ENCODE peak calls at places on chromosomes 11 and 22, in five cellular contexts. Q is activated effector memory CD4-positive, alpha-beta T cell treated with anti-CD3 and anti-CD28 coated beads, Interleukin-2, amount 50 U/mL, for 16 hours; P is T-cell; B is NCI-H510A treated with DMSO at 0.1 percent for 48 hours; R is GM23248. G is an unnamed sample.

GRCh38 chr22:22578702-22579424 is 19.8 kb upstream of the PRAME start:
- DNase-seq in Q (no peak), P (no peak), B (no peak), R (peak), G (no peak)

GRCh38 chr11:126146454-126147192 is 64.8 kb downstream of the RPUSD4 start:
- DNase-seq in Q (no peak), P (no peak), B (peak), R (no peak), G (no peak)

GRCh38 chr22:29215012-29215860 is 9.5 kb downstream of the EMID1 start:
- DNase-seq in Q (no peak), P (no peak), B (no peak), R (no peak), G (peak)

GRCh38 chr11:45148276-45148675 is 1.8 kb downstream of the PRDM11 start:
- DNase-seq in Q (peak), P (no peak), B (no peak), R (no peak), G (no peak)

GRCh38 chr11:6229911-6230310 is 4.5 kb downstream of the FHIP1B start:
- DNase-seq in Q (no peak), P (no peak), B (no peak), R (no peak), G (no peak)

GRCh38 chr22:45462034-45462655 is 40.5 kb upstream of the FBLN1 start:
- DNase-seq in Q (no peak), P (no peak), B (no peak), R (no peak), G (no peak)

GRCh38 chr11:70063555-70063954 is 14.6 kb upstream of the ANO1 start:
- DNase-seq in Q (no peak), P (no peak), B (no peak), R (no peak), G (no peak)

GRCh38 chr11:96267490-96268010 is 75.4 kb downstream of the MAML2 start:
- DNase-seq in Q (peak), P (no peak), B (no peak), R (no peak), G (no peak)

GRCh38 chr11:122267602-122268001 is 151.6 kb upstream of the BLID start:
- DNase-seq in Q (no peak), P (no peak), B (no peak), R (peak), G (no peak)

GRCh38 chr11:1044160-1044559 is 7.6 kb upstream of the MUC6 start:
- DNase-seq in Q (no peak), P (no peak), B (no peak), R (no peak), G (no peak)

GRCh38 chr22:22508274-22509176 is at the start of gene ZNF280B:
- DNase-seq in Q (peak), P (peak), B (peak), R (peak), G (peak)

GRCh38 chr22:45065726-45066125 is 55.9 kb upstream of the PHF21B start:
- DNase-seq in Q (no peak), P (no peak), B (no peak), R (no peak), G (peak)

GRCh38 chr11:47466701-47467250 is 17.8 kb upstream of the RAPSN start:
- DNase-seq in Q (peak), P (no peak), B (no peak), R (peak), G (peak)

GRCh38 chr11:71495286-71496090 is 31.6 kb upstream of the KRTAP5-7 start:
- DNase-seq in Q (no peak), P (no peak), B (no peak), R (no peak), G (peak)

GRCh38 chr22:37431811-37432707 is 4.8 kb upstream of the ELFN2 start:
- DNase-seq in Q (peak), P (no peak), B (no peak), R (peak), G (no peak)

GRCh38 chr11:129278586-129279319 is 86.6 kb upstream of the ARHGAP32 start:
- DNase-seq in Q (peak), P (peak), B (no peak), R (peak), G (no peak)

GRCh38 chr11:2994336-2994730 is 2.2 kb upstream of the NAP1L4 start:
- DNase-seq in Q (no peak), P (no peak), B (no peak), R (no peak), G (no peak)

GRCh38 chr11:67640758-67641113 is 1.2 kb upstream of the TBX10 start:
- DNase-seq in Q (no peak), P (no peak), B (no peak), R (no peak), G (no peak)

GRCh38 chr11:63916837-63917684 is at the start of gene RCOR2:
- DNase-seq in Q (peak), P (peak), B (peak), R (peak), G (peak)

GRCh38 chr11:68974421-68975194 is 6.2 kb downstream of the MRGPRD start:
- DNase-seq in Q (peak), P (no peak), B (no peak), R (peak), G (peak)

GRCh38 chr22:38792833-38793232 is 1.1 kb downstream of the DNAL4 start:
- DNase-seq in Q (no peak), P (no peak), B (no peak), R (peak), G (no peak)

GRCh38 chr22:30113494-30113893 is 33.2 kb downstream of the HORMAD2 start:
- DNase-seq in Q (no peak), P (no peak), B (no peak), R (no peak), G (no peak)

GRCh38 chr11:2459016-2459725 is 14.4 kb downstream of the KCNQ1 start:
- DNase-seq in Q (peak), P (no peak), B (no peak), R (no peak), G (peak)

GRCh38 chr22:48222742-48223487 is 1460.5 kb downstream of the TBC1D22A start:
- DNase-seq in Q (peak), P (no peak), B (no peak), R (no peak), G (no peak)

GRCh38 chr11:124897681-124898680 is at the start of gene ROBO4:
- DNase-seq in Q (no peak), P (no peak), B (no peak), R (peak), G (no peak)

GRCh38 chr11:61418136-61418535 is 11.6 kb downstream of the CPSF7 start:
- DNase-seq in Q (no peak), P (no peak), B (no peak), R (peak), G (no peak)

GRCh38 chr11:29432719-29433325 is 584.0 kb downstream of the KCNA4 start:
- DNase-seq in Q (no peak), P (no peak), B (no peak), R (peak), G (no peak)

GRCh38 chr11:69966583-69966835 is 111.6 kb upstream of the ANO1 start:
- DNase-seq in Q (no peak), P (no peak), B (no peak), R (no peak), G (peak)

GRCh38 chr11:20353829-20354434 is 9.6 kb upstream of the HTATIP2 start:
- DNase-seq in Q (peak), P (no peak), B (peak), R (peak), G (peak)

GRCh38 chr11:33988586-33989370 is 62.8 kb upstream of the CAPRIN1 start:
- DNase-seq in Q (no peak), P (no peak), B (no peak), R (no peak), G (no peak)

GRCh38 chr11:114078423-114078822 is 18.9 kb downstream of the ZBTB16 start:
- DNase-seq in Q (no peak), P (no peak), B (peak), R (no peak), G (no peak)

G was measured in posterior cingulate gyrus.